ENCODE peak calls at places on chromosome 21, in eight cellular contexts. R, I, G, D, F, M, K and H are unnamed samples.

GRCh38 chr21:42461881-42462877 is 33.8 kb downstream of the RSPH1 start:
- DNase-seq in F (no peak), R (no peak), D (no peak), K (peak), G (no peak), M (no peak), I (no peak), H (no peak)

GRCh38 chr21:41605178-41605933 is 97.4 kb upstream of the TMPRSS2 start:
- DNase-seq in K (no peak), D (no peak), R (peak), G (no peak), F (peak), I (no peak), M (no peak), H (no peak)

GRCh38 chr21:46429754-46430681 is 28.7 kb upstream of the DIP2A start:
- DNase-seq in G (no peak), M (no peak), K (no peak), I (no peak), R (no peak), F (no peak), D (no peak), H (no peak)

GRCh38 chr21:29174607-29175013 is 44.2 kb downstream of the MAP3K7CL start:
- DNase-seq in I (no peak), R (no peak), G (no peak), F (no peak), K (no peak), M (no peak), D (no peak), H (no peak)

GRCh38 chr21:44926364-44927101 is 5.8 kb upstream of the ITGB2 start:
- DNase-seq in D (peak), F (no peak), R (no peak), I (no peak), K (peak), G (peak), M (no peak), H (no peak)

GRCh38 chr21:29194847-29195246 is 64.4 kb downstream of the MAP3K7CL start:
- DNase-seq in I (no peak), K (peak), F (no peak), D (no peak), R (no peak), M (no peak), G (no peak), H (no peak)

GRCh38 chr21:36916718-36917117 is 49.8 kb downstream of the HLCS start:
- DNase-seq in K (no peak), M (no peak), D (no peak), G (no peak), R (no peak), I (no peak), F (no peak), H (no peak)

GRCh38 chr21:34558166-34558565 is 46.2 kb upstream of the KCNE1 start:
- DNase-seq in R (no peak), F (no peak), G (no peak), D (no peak), K (no peak), I (no peak), M (no peak), H (no peak)

GRCh38 chr21:31941694-31942093 is 68.9 kb downstream of the HUNK start:
- DNase-seq in G (no peak), K (no peak), R (no peak), D (no peak), I (no peak), M (no peak), F (no peak), H (no peak)

GRCh38 chr21:31898898-31899630 is 26.2 kb downstream of the HUNK start:
- DNase-seq in F (no peak), K (no peak), G (no peak), R (no peak), D (no peak), I (no peak), M (no peak), H (no peak)

GRCh38 chr21:45087022-45087823 is 12.8 kb downstream of the ADARB1 start:
- DNase-seq in G (no peak), F (no peak), R (no peak), D (no peak), K (no peak), I (no peak), M (no peak), H (no peak)

GRCh38 chr21:23593582-23593981 is 2013.7 kb downstream of the MRPL39 start:
- DNase-seq in I (no peak), K (no peak), D (no peak), F (no peak), R (no peak), G (no peak), M (no peak), H (no peak)

GRCh38 chr21:25624511-25624910 is 14.5 kb upstream of the JAM2 start:
- DNase-seq in K (no peak), G (no peak), F (no peak), M (no peak), I (no peak), R (no peak), D (no peak), H (no peak)

GRCh38 chr21:39660596-39660995 is 47.9 kb downstream of the B3GALT5 start:
- DNase-seq in K (peak), D (no peak), F (no peak), I (peak), M (no peak), G (peak), R (no peak), H (no peak)

GRCh38 chr21:43280949-43281633 is 112.3 kb downstream of the CRYAA start:
- DNase-seq in M (no peak), D (no peak), I (no peak), R (no peak), F (no peak), K (no peak), G (no peak), H (no peak)

GRCh38 chr21:34687065-34687464 is 18.3 kb downstream of the CLIC6 start:
- DNase-seq in D (no peak), R (no peak), K (no peak), M (no peak), G (no peak), I (no peak), F (no peak), H (no peak)

GRCh38 chr21:36422279-36423098 is 37.3 kb downstream of the CHAF1B start:
- DNase-seq in I (peak), M (no peak), R (peak), D (no peak), F (peak), G (peak), K (peak), H (peak)

GRCh38 chr21:45373991-45374816 is 30.8 kb upstream of the COL18A1 start:
- DNase-seq in M (no peak), F (no peak), R (no peak), I (no peak), D (no peak), G (no peak), K (no peak), H (no peak)

GRCh38 chr21:16797530-16797929 is 715.3 kb upstream of the CXADR start:
- DNase-seq in G (no peak), I (no peak), D (no peak), K (no peak), F (no peak), R (no peak), M (no peak), H (no peak)

GRCh38 chr21:46116189-46116845 is 18.4 kb downstream of the COL6A2 start:
- DNase-seq in R (no peak), D (no peak), K (no peak), F (peak), G (no peak), I (no peak), M (no peak), H (peak)

GRCh38 chr21:43308101-43308500 is 118.8 kb downstream of the SIK1 start:
- DNase-seq in G (no peak), M (no peak), D (no peak), R (no peak), I (no peak), F (no peak), K (no peak), H (no peak)

GRCh38 chr21:36654341-36654740 is 44.6 kb upstream of the SIM2 start:
- DNase-seq in K (no peak), F (no peak), R (no peak), D (no peak), G (no peak), M (no peak), I (no peak), H (no peak)

GRCh38 chr21:23939369-23940065 is 1667.8 kb downstream of the MRPL39 start:
- DNase-seq in K (no peak), D (no peak), F (no peak), I (no peak), M (no peak), G (no peak), R (no peak), H (no peak)

GRCh38 chr21:25080161-25080560 is 527.1 kb downstream of the MRPL39 start:
- DNase-seq in G (peak), K (no peak), D (no peak), F (no peak), M (no peak), I (peak), R (no peak), H (no peak)

GRCh38 chr21:44370027-44370735 is 16.8 kb downstream of the TRPM2 start:
- DNase-seq in R (no peak), M (no peak), G (peak), I (no peak), K (peak), F (peak), D (no peak), H (no peak)

GRCh38 chr21:44870748-44871495 is 2.6 kb downstream of the PTTG1IP start:
- DNase-seq in M (no peak), I (no peak), D (no peak), K (peak), R (no peak), F (no peak), G (no peak), H (no peak)

GRCh38 chr21:43826623-43826974 is 37.2 kb downstream of the RRP1 start:
- DNase-seq in G (no peak), R (no peak), M (no peak), K (no peak), F (no peak), I (no peak), D (no peak), H (no peak)

GRCh38 chr21:39645331-39645730 is 32.6 kb downstream of the B3GALT5 start:
- DNase-seq in G (no peak), M (no peak), F (no peak), K (no peak), R (no peak), I (no peak), D (no peak), H (no peak)

GRCh38 chr21:35556536-35556935 is 503.8 kb downstream of the SETD4 start:
- DNase-seq in F (no peak), G (no peak), M (no peak), D (no peak), K (no peak), R (no peak), I (no peak), H (no peak)

GRCh38 chr21:14836950-14837349 is 227.8 kb downstream of the NRIP1 start:
- DNase-seq in D (no peak), R (no peak), I (no peak), M (no peak), F (no peak), G (no peak), K (no peak), H (no peak)

GRCh38 chr21:46350571-46350970 is 26.6 kb downstream of the PCNT start:
- DNase-seq in I (no peak), M (no peak), G (no peak), D (no peak), F (no peak), R (no peak), K (no peak), H (no peak)

GRCh38 chr21:27561116-27561515 is 594.2 kb upstream of the ADAMTS5 start:
- DNase-seq in D (no peak), R (no peak), G (no peak), M (no peak), F (no peak), K (no peak), I (no peak), H (no peak)

GRCh38 chr21:36695671-36696389 is 3.1 kb upstream of the SIM2 start:
- DNase-seq in D (no peak), I (no peak), G (no peak), K (no peak), M (no peak), F (no peak), R (no peak), H (peak)

GRCh38 chr21:43312751-43313169 is 114.2 kb downstream of the SIK1 start:
- DNase-seq in I (no peak), M (no peak), D (no peak), R (peak), F (no peak), K (no peak), G (no peak), H (no peak)

GRCh38 chr21:38088916-38089762 is 167.7 kb upstream of the KCNJ15 start:
- DNase-seq in F (no peak), D (no peak), R (no peak), K (no peak), I (no peak), G (no peak), M (no peak), H (no peak)

GRCh38 chr21:32994305-32994704 is 31.4 kb upstream of the OLIG2 start:
- DNase-seq in R (no peak), G (peak), M (no peak), F (no peak), D (no peak), K (peak), I (no peak), H (no peak)

GRCh38 chr21:46550511-46550941 is 54.4 kb downstream of the S100B start:
- DNase-seq in F (no peak), G (no peak), I (no peak), D (peak), M (no peak), K (no peak), R (no peak), H (no peak)

GRCh38 chr21:35377505-35378090 is 328.5 kb upstream of the RUNX1 start:
- DNase-seq in F (no peak), R (no peak), M (no peak), D (no peak), G (peak), K (no peak), I (no peak), H (no peak)